ENCODE peak calls at places on chromosomes 2 and 18, in four cellular contexts. One of them, this sample, is unnamed.

GRCh38 chr2:39913648-39914456 is 134.8 kb upstream of the THUMPD2 start:
- DNase-seq in AG09309: peak; percentile 67
- DNase-seq in MM.1S: peak; percentile 67
- DNase-seq in right lobe of liver: no peak
- DNase-seq in this sample: peak; percentile 12

GRCh38 chr2:219506802-219507554 is 7.3 kb upstream of the ASIC4 start:
- DNase-seq in AG09309: no peak
- DNase-seq in MM.1S: no peak
- DNase-seq in right lobe of liver: no peak
- DNase-seq in this sample: no peak

GRCh38 chr2:105765415-105766299 is 20.9 kb downstream of the NCK2 start:
- DNase-seq in AG09309: no peak
- DNase-seq in MM.1S: no peak
- DNase-seq in right lobe of liver: no peak
- DNase-seq in this sample: no peak

GRCh38 chr18:57243624-57244179 is 96.8 kb downstream of the BOD1L2 start:
- DNase-seq in AG09309: no peak
- DNase-seq in MM.1S: no peak
- DNase-seq in right lobe of liver: no peak
- DNase-seq in this sample: no peak

GRCh38 chr2:2846379-2847130 is 515.5 kb upstream of the MYT1L start:
- DNase-seq in AG09309: no peak
- DNase-seq in MM.1S: no peak
- DNase-seq in right lobe of liver: no peak
- DNase-seq in this sample: peak; percentile 33

GRCh38 chr2:138548796-138549195 is 47.2 kb downstream of the SPOPL start:
- DNase-seq in AG09309: no peak
- DNase-seq in MM.1S: no peak
- DNase-seq in right lobe of liver: no peak
- DNase-seq in this sample: no peak

GRCh38 chr18:3207565-3207964 is 12.2 kb downstream of the MYOM1 start:
- DNase-seq in AG09309: no peak
- DNase-seq in MM.1S: no peak
- DNase-seq in right lobe of liver: no peak
- DNase-seq in this sample: no peak

GRCh38 chr2:127175821-127176354 is 44.2 kb downstream of the CYP27C1 start:
- DNase-seq in AG09309: peak; percentile 61
- DNase-seq in MM.1S: no peak
- DNase-seq in right lobe of liver: no peak
- DNase-seq in this sample: no peak

GRCh38 chr2:5391361-5391760 is 300.8 kb upstream of the SOX11 start:
- DNase-seq in AG09309: no peak
- DNase-seq in MM.1S: no peak
- DNase-seq in right lobe of liver: no peak
- DNase-seq in this sample: peak; percentile 43

GRCh38 chr2:156784034-156784433 is 347.9 kb downstream of the GPD2 start:
- DNase-seq in AG09309: no peak
- DNase-seq in MM.1S: no peak
- DNase-seq in right lobe of liver: no peak
- DNase-seq in this sample: peak; percentile 4

GRCh38 chr18:50880108-50880465 is 1.2 kb downstream of the ME2 start:
- DNase-seq in AG09309: no peak
- DNase-seq in MM.1S: no peak
- DNase-seq in right lobe of liver: no peak
- DNase-seq in this sample: no peak

GRCh38 chr2:42029639-42030195 is 18.1 kb upstream of the PKDCC start:
- DNase-seq in AG09309: no peak
- DNase-seq in MM.1S: peak; percentile 75
- DNase-seq in right lobe of liver: no peak
- DNase-seq in this sample: no peak

GRCh38 chr2:12733846-12734245 is 17.1 kb downstream of the TRIB2 start:
- DNase-seq in AG09309: no peak
- DNase-seq in MM.1S: no peak
- DNase-seq in right lobe of liver: peak; percentile 89
- DNase-seq in this sample: no peak

GRCh38 chr2:144679942-144680341 is 160.0 kb upstream of the ZEB2 start:
- DNase-seq in AG09309: no peak
- DNase-seq in MM.1S: no peak
- DNase-seq in right lobe of liver: no peak
- DNase-seq in this sample: no peak

GRCh38 chr2:144426981-144427479 is 92.9 kb downstream of the ZEB2 start:
- DNase-seq in AG09309: peak; percentile 17
- DNase-seq in MM.1S: no peak
- DNase-seq in right lobe of liver: no peak
- DNase-seq in this sample: no peak

GRCh38 chr18:73879771-73880170 is 267.9 kb downstream of the FBXO15 start:
- DNase-seq in AG09309: no peak
- DNase-seq in MM.1S: no peak
- DNase-seq in right lobe of liver: no peak
- DNase-seq in this sample: no peak

GRCh38 chr18:79900610-79901570 is 50.6 kb downstream of the SLC66A2 start:
- DNase-seq in AG09309: no peak
- DNase-seq in MM.1S: no peak
- DNase-seq in right lobe of liver: peak; percentile 46
- DNase-seq in this sample: no peak

GRCh38 chr2:88211005-88211808 is 41.1 kb downstream of the THNSL2 start:
- DNase-seq in AG09309: no peak
- DNase-seq in MM.1S: peak; percentile 54
- DNase-seq in right lobe of liver: no peak
- DNase-seq in this sample: no peak

GRCh38 chr2:118668431-118669424 is 178.7 kb downstream of the EN1 start:
- DNase-seq in AG09309: peak; percentile 96
- DNase-seq in MM.1S: no peak
- DNase-seq in right lobe of liver: no peak
- DNase-seq in this sample: no peak

GRCh38 chr2:231680992-231681852 is 27.1 kb upstream of the PTMA start:
- DNase-seq in AG09309: no peak
- DNase-seq in MM.1S: no peak
- DNase-seq in right lobe of liver: peak; percentile 90
- DNase-seq in this sample: peak; percentile 94

GRCh38 chr2:201930043-201930442 is 103.6 kb upstream of the FZD7 start:
- DNase-seq in AG09309: no peak
- DNase-seq in MM.1S: no peak
- DNase-seq in right lobe of liver: no peak
- DNase-seq in this sample: no peak

GRCh38 chr2:64586883-64587481 is 62.9 kb downstream of the AFTPH start:
- DNase-seq in AG09309: peak; percentile 27
- DNase-seq in MM.1S: peak; percentile 73
- DNase-seq in right lobe of liver: no peak
- DNase-seq in this sample: no peak

GRCh38 chr2:3338360-3338759 is 39.3 kb downstream of the EIPR1 start:
- DNase-seq in AG09309: no peak
- DNase-seq in MM.1S: no peak
- DNase-seq in right lobe of liver: no peak
- DNase-seq in this sample: no peak

GRCh38 chr18:75241705-75242104 is 31.1 kb downstream of the TSHZ1 start:
- DNase-seq in AG09309: no peak
- DNase-seq in MM.1S: no peak
- DNase-seq in right lobe of liver: no peak
- DNase-seq in this sample: no peak

GRCh38 chr18:75247041-75247551 is 36.5 kb downstream of the TSHZ1 start:
- DNase-seq in AG09309: peak; percentile 47
- DNase-seq in MM.1S: no peak
- DNase-seq in right lobe of liver: no peak
- DNase-seq in this sample: no peak

GRCh38 chr18:75247601-75248421 is 37.2 kb downstream of the TSHZ1 start:
- DNase-seq in AG09309: peak; percentile 10
- DNase-seq in MM.1S: peak; percentile 18
- DNase-seq in right lobe of liver: no peak
- DNase-seq in this sample: no peak

GRCh38 chr18:75244914-75245313 is 34.3 kb downstream of the TSHZ1 start:
- DNase-seq in AG09309: no peak
- DNase-seq in MM.1S: no peak
- DNase-seq in right lobe of liver: no peak
- DNase-seq in this sample: no peak

GRCh38 chr18:75244336-75244735 is 33.7 kb downstream of the TSHZ1 start:
- DNase-seq in AG09309: no peak
- DNase-seq in MM.1S: no peak
- DNase-seq in right lobe of liver: no peak
- DNase-seq in this sample: no peak
- TF ChIP-seq CTCF in AG09309: no peak
- TF ChIP-seq CTCF in MM.1S: no peak
- TF ChIP-seq CTCF in right lobe of liver: peak; percentile 35
- TF ChIP-seq CTCF in this sample: peak; percentile 24

GRCh38 chr2:132567682-132568081 is 102.3 kb downstream of the LYPD1 start:
- DNase-seq in AG09309: no peak
- DNase-seq in MM.1S: no peak
- DNase-seq in right lobe of liver: no peak
- DNase-seq in this sample: no peak
- TF ChIP-seq CTCF in AG09309: no peak
- TF ChIP-seq CTCF in MM.1S: no peak
- TF ChIP-seq CTCF in right lobe of liver: no peak
- TF ChIP-seq CTCF in this sample: no peak

DNA sequence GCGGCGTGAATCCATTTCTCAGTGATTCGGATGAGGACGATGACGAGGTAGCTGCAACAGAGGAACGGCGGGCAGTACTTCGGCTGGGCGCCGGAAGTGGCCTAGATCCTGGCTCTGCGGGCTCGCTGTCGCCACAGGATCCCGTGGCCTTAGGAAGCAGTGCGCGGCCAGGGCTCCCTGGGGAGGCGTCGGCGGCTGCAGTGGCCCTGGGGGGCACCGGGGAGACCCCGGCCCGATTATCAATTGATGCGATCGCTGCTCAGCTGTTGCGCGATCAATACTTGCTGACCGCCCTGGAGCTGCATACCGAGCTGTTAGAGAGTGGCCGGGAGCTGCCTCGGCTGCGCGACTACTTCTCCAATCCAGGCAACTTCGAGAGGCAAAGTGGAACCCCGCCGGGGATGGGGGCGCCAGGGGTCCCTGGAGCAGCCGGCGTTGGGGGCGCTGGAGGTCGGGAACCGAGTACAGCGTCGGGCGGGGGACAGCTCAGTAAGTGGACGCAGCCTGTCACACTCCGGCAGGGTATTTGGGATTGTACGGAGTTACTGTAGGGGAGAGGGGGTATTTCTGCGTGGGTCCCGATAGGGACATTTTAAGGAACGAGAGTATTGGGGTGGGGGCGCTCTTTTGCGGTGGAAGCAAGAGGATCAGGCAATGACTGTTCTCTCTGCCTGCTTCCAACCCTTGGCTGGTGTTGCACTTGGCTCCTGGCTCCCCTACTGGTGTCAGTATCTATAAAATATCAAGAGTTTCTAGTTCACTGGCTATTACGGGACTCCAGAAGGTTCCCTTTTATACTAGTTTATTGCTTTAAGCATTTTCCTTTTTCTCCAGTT is 706 bp downstream of the RELCH start:
- DNase-seq in AG09309: no peak
- DNase-seq in MM.1S: peak; percentile 21
- DNase-seq in right lobe of liver: peak; percentile 51
- DNase-seq in this sample: peak; percentile 55
- TF ChIP-seq CTCF in AG09309: peak; percentile 15
- TF ChIP-seq CTCF in MM.1S: no peak
- TF ChIP-seq CTCF in right lobe of liver: no peak
- TF ChIP-seq CTCF in this sample: no peak

DNA sequence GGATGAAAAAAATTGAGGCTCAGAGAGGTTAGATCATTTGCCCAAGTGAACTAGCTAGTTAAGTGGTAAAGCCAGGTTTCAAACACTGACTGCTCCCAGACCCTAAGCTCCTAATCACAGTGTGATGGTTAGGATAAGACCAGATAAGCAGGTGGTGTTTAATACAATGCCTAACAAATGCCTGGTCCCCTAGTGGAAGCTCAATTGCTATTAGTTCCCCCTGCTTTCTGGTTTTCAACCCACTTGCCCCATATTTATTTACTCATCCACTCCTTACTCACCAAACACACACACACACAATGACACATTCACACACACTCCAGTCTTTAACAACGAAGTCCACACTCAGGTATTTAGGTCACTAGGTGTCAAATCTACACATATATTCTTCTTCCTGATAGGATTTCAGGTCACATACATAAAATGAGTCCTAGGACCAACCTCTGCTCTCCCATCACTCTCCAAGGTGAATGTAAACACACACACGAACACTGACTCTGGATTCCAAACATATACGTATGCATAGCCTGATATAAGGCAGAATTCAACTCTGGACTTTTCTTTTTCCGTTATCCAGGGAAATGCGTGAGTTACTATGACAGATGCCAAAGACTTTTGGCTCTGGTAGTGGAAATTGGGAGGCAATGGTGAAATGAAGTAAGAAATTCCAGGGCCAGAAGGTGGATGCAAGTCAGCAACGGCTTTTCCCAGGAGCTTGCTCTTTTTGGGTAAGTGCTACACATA is 73.6 kb upstream of the TSPYL6 start:
- DNase-seq in AG09309: no peak
- DNase-seq in MM.1S: no peak
- DNase-seq in right lobe of liver: no peak
- DNase-seq in this sample: no peak
- TF ChIP-seq CTCF in AG09309: no peak
- TF ChIP-seq CTCF in MM.1S: no peak
- TF ChIP-seq CTCF in right lobe of liver: no peak
- TF ChIP-seq CTCF in this sample: no peak

DNA sequence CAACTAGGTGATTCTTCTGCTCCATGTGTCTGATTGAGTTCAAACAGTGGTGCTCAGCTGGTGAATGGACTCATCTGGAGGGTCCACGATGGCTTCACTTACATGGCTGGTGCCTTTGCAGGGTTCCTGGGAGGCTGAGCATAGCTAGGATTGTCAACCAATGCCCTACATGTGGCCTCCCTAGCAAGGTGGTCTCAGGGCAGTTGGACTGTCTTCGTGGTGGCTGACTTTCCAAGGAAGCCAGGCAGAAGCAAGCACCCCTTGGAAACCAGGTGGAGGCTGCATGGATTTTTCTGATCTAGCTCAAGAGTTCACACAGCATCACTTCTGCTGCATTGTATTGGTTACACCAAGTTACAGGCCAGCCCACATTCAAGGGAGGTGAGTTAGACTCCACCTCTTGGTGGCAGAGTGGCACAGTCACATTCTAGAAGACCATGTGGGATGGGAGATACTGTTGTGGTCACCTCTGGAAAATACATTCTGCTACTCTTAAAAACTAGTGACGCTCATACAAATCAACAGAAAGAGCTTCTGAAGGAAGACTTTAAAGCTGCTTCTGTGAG is 6.9 kb downstream of the IL1R2 start:
- DNase-seq in AG09309: no peak
- DNase-seq in MM.1S: no peak
- DNase-seq in right lobe of liver: no peak
- DNase-seq in this sample: no peak
- TF ChIP-seq CTCF in AG09309: no peak
- TF ChIP-seq CTCF in MM.1S: no peak
- TF ChIP-seq CTCF in right lobe of liver: no peak
- TF ChIP-seq CTCF in this sample: no peak